ENCODE peak calls at places on chromosomes 13 and 19, in six cellular contexts. M, R, Q, J, F and O are unnamed samples.

GRCh38 chr19:45195764-45196163 is 17.2 kb downstream of the BLOC1S3 start:
- DNase-seq in F (no peak), J (no peak), Q (no peak), M (no peak), R (no peak), O (no peak)

GRCh38 chr19:54478677-54479266 is 5.7 kb upstream of the CDC42EP5 start:
- DNase-seq in R (no peak), F (no peak), M (no peak), J (no peak), Q (no peak), O (peak)

GRCh38 chr13:114019367-114019766 is 45.5 kb upstream of the C13orf46 start:
- DNase-seq in J (no peak), R (no peak), F (no peak), Q (no peak), M (no peak), O (no peak)

GRCh38 chr13:31225998-31226675 is 26.4 kb downstream of the B3GLCT start:
- DNase-seq in Q (no peak), F (no peak), J (no peak), R (no peak), M (no peak), O (no peak)

GRCh38 chr13:114339779-114340534 is 25.7 kb downstream of the CHAMP1 start:
- DNase-seq in M (no peak), Q (peak), J (no peak), R (no peak), F (no peak), O (peak)

GRCh38 chr13:103250071-103250470 is 183.9 kb upstream of the SLC10A2 start:
- DNase-seq in J (no peak), R (no peak), Q (no peak), M (no peak), F (no peak), O (no peak)

GRCh38 chr13:99312493-99312883 is 5.3 kb upstream of the GPR183 start:
- DNase-seq in F (peak), J (no peak), M (no peak), Q (peak), R (peak), O (peak)

GRCh38 chr13:95643814-95644598 is 500 bp downstream of the DZIP1 start:
- DNase-seq in J (no peak), Q (peak), F (no peak), M (peak), R (peak), O (peak)

GRCh38 chr19:20167020-20167644 is at the start of gene ZNF486:
- DNase-seq in J (peak), Q (peak), R (peak), F (peak), M (peak), O (peak)

GRCh38 chr19:34232566-34233481 is 21.5 kb upstream of the GARRE1 start:
- DNase-seq in M (peak), F (peak), R (peak), Q (peak), J (peak), O (peak)

GRCh38 chr19:16457954-16458331 is 13.8 kb downstream of the EPS15L1 start:
- DNase-seq in Q (peak), J (no peak), M (no peak), R (no peak), F (no peak), O (no peak)

GRCh38 chr19:38350883-38351282 is 15.3 kb downstream of the CATSPERG start:
- DNase-seq in R (no peak), M (no peak), Q (no peak), J (no peak), F (no peak), O (no peak)

GRCh38 chr13:74444877-74445479 is 310.8 kb upstream of the KLF12 start:
- DNase-seq in J (no peak), Q (no peak), M (no peak), F (no peak), R (peak), O (peak)

GRCh38 chr13:100394005-100394695 is 194.4 kb downstream of the GGACT start:
- DNase-seq in M (no peak), J (peak), Q (no peak), R (peak), F (no peak), O (peak)

GRCh38 chr19:13044160-13044853 is 49.0 kb downstream of the NFIX start:
- DNase-seq in R (no peak), Q (no peak), M (no peak), F (no peak), J (no peak), O (peak)

GRCh38 chr13:40490086-40490723 is 176.2 kb downstream of the FOXO1 start:
- DNase-seq in F (peak), M (no peak), R (no peak), J (no peak), Q (no peak), O (no peak)

GRCh38 chr19:55671054-55671378 is 4.0 kb upstream of the EPN1 start:
- DNase-seq in F (no peak), R (no peak), Q (no peak), M (no peak), J (no peak), O (no peak)

GRCh38 chr19:16070366-16070990 is 5.8 kb upstream of the TPM4 start:
- DNase-seq in M (no peak), R (no peak), Q (peak), F (no peak), J (no peak), O (no peak)

GRCh38 chr19:17908244-17908643 is 24.6 kb upstream of the CCDC124 start:
- DNase-seq in Q (no peak), F (no peak), M (no peak), J (no peak), R (no peak), O (no peak)

GRCh38 chr19:3665681-3666544 is 34.4 kb downstream of the PIP5K1C start:
- DNase-seq in Q (peak), J (no peak), R (no peak), M (no peak), F (no peak), O (no peak)

GRCh38 chr19:9838324-9838723 is 3.2 kb downstream of the PIN1 start:
- DNase-seq in F (no peak), M (no peak), Q (no peak), R (no peak), J (no peak), O (no peak)

GRCh38 chr19:46529622-46530451 is 34.2 kb upstream of the PNMA8B start:
- DNase-seq in Q (peak), M (no peak), F (peak), J (no peak), R (peak), O (peak)

GRCh38 chr13:43846496-43846895 is 33.0 kb downstream of the CCDC122 start:
- DNase-seq in J (no peak), R (no peak), F (no peak), M (no peak), Q (no peak), O (no peak)

GRCh38 chr19:30064776-30065494 is 122.9 kb downstream of the URI1 start:
- DNase-seq in J (no peak), Q (no peak), R (no peak), M (no peak), F (no peak), O (no peak)

GRCh38 chr19:46746281-46746965 is at the start of gene STRN4:
- DNase-seq in Q (peak), F (no peak), M (no peak), J (no peak), R (no peak), O (no peak)

GRCh38 chr13:30932481-30933333 is at the start of gene TEX26:
- DNase-seq in F (no peak), R (peak), J (no peak), Q (no peak), M (no peak), O (peak)

GRCh38 chr13:91078093-91078679 is 269.3 kb upstream of the MIR17HG start:
- DNase-seq in M (no peak), J (no peak), Q (no peak), F (no peak), R (no peak), O (peak)

GRCh38 chr19:15124572-15125231 is 17.5 kb downstream of the SYDE1 start:
- DNase-seq in R (no peak), Q (no peak), J (no peak), F (no peak), M (no peak), O (no peak)

GRCh38 chr13:51914137-51914493 is 52.3 kb downstream of the CCDC70 start:
- DNase-seq in R (no peak), Q (no peak), J (no peak), M (no peak), F (no peak), O (no peak)

GRCh38 chr19:2173841-2174577 is 10.3 kb downstream of the DOT1L start:
- DNase-seq in F (no peak), Q (no peak), J (no peak), M (no peak), R (no peak), O (no peak)

GRCh38 chr19:49441210-49441959 is at the start of gene SLC17A7:
- DNase-seq in M (no peak), R (no peak), Q (peak), F (no peak), J (no peak), O (no peak)

GRCh38 chr19:6100284-6100915 is 9.9 kb downstream of the RFX2 start:
- DNase-seq in F (no peak), Q (no peak), J (no peak), M (no peak), R (no peak), O (no peak)

GRCh38 chr19:10421981-10422461 is 1.7 kb downstream of the PDE4A start:
- DNase-seq in F (no peak), M (no peak), Q (no peak), R (no peak), J (no peak), O (no peak)

GRCh38 chr19:19105365-19106060 is 32.8 kb downstream of the TMEM161A start:
- DNase-seq in J (no peak), M (no peak), Q (peak), F (no peak), R (peak), O (peak)

GRCh38 chr13:96782186-96782585 is 212.1 kb downstream of the OXGR1 start:
- DNase-seq in Q (no peak), M (no peak), J (no peak), F (no peak), R (no peak), O (no peak)

GRCh38 chr13:113489171-113489548 is 1.4 kb downstream of the DCUN1D2 start:
- DNase-seq in Q (no peak), F (no peak), M (no peak), J (no peak), R (no peak), O (no peak)

DNA sequence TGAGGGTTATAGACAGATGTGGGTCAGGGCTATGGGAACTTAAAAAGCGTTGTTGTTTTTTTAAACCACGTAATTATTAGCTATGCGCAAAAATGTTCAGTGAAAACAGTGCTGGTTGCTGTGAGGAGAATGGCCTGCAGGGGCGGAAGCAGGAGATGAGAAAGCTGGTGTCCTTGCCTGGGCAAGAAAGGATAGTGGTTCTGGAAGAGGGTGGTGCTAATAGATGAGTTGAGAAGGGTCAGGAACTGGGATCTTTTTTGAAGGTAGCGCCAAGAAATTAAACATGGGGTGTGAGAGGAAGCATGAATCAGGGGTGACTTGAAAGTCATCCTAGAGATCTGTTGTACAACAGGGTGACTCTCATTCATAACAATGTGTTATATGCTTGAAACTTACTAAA is 4.8 kb upstream of the SMG9 start:
- DNase-seq in M (no peak), J (no peak), F (no peak), Q (no peak), R (peak), O (peak)
- TF ChIP-seq CTCF in M (peak), J (no peak), F (peak), Q (no peak), R (peak), O (peak)

GRCh38 chr13:42534785-42535184 is 39.2 kb upstream of the TNFSF11 start:
- DNase-seq in J (no peak), M (no peak), F (no peak), R (no peak), Q (no peak), O (no peak)

GRCh38 chr13:42533336-42533591 is 40.7 kb upstream of the TNFSF11 start:
- DNase-seq in M (no peak), Q (no peak), R (no peak), J (no peak), F (no peak), O (no peak)

GRCh38 chr13:42532561-42533335 is 41.2 kb upstream of the TNFSF11 start:
- DNase-seq in F (no peak), Q (no peak), J (no peak), M (no peak), R (no peak), O (no peak)
- TF ChIP-seq CTCF in F (no peak), Q (no peak), J (no peak), M (no peak), R (no peak), O (no peak)

DNA sequence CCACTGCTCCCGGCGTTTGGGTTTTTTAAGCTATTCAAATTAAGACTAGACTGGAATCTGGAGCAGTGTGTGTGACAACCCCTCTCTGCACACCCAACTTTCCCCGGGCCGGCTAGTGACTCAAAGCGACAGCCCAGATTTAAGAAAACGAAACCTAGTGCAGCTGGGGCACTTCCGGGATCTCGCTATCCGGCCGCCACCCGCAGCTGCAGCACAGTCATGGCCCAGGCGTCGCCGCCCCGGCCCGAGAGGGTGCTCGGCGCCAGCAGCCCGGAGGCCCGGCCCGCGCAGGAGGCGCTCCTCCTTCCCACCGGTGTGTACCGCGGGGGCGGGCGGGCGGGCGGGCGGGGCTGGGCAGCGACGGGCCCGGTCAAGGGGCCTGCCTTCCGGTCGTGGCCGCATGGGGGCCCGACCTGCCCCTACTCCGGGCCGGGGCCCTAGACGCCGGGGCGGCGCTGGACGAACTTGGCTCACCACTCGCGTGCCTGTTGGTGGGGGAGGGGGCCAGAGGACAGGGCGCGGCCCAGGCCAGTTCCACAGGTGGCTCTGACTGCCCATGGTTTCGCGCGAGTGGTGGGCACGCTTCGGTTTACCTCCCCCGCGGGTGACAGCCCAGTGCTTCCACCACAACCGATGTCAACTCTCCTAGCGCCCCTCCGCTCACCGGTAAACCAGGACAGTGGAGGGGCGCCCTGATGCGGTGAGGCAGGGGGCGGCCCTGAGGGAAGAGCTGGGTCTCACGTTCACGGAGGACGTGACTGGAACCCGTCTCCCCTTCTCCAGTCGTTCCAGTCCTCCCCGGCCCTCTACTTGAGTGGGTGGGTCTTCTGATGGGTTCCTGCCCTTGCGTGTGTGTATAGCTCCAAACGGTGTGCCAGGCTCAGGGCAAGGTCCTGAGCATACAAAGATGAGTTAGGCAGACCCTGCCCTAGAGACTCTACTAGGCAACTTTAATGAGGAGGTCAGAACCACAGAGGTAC is at the start of gene PHF11:
- DNase-seq in Q (peak), J (peak), R (peak), F (no peak), M (peak), O (peak)
- TF ChIP-seq CTCF in Q (peak), J (peak), R (no peak), F (no peak), M (no peak), O (no peak)

GRCh38 chr19:48248081-48248833 is 7.5 kb downstream of the CARD8 start:
- DNase-seq in Q (no peak), F (no peak), J (no peak), M (no peak), R (no peak), O (no peak)
- TF ChIP-seq CTCF in Q (no peak), F (no peak), J (no peak), M (no peak), R (no peak), O (no peak)